ENCODE peak calls at places on chromosomes 6 and 20, in six cellular contexts. E is IMR-90, U is mesendoderm, R is H1, G is H9, H is neuronal stem cell. Z is an unnamed sample.

GRCh38 chr20:16580127-16580526 is 6.9 kb upstream of the KIF16B start:
- DNase-seq in E (peak), H (no peak), R (no peak), U (no peak), G (no peak), Z (peak)

GRCh38 chr20:56504373-56505005 is 20.1 kb upstream of the FAM209A start:
- DNase-seq in H (no peak), U (peak), R (peak), G (peak), E (no peak), Z (no peak)

GRCh38 chr20:23086056-23086551 is at the start of gene CD93:
- DNase-seq in R (no peak), H (no peak), U (no peak), E (peak), G (no peak), Z (peak)

GRCh38 chr6:149783551-149783950 is 34.0 kb downstream of the PCMT1 start:
- DNase-seq in R (no peak), H (no peak), G (no peak), U (no peak), E (no peak), Z (no peak)

GRCh38 chr20:48626226-48626937 is 201.4 kb downstream of the PREX1 start:
- DNase-seq in G (no peak), E (peak), U (no peak), R (no peak), H (no peak), Z (peak)

GRCh38 chr20:54514020-54514607 is 38.7 kb downstream of the DOK5 start:
- DNase-seq in U (peak), R (no peak), E (no peak), G (no peak), H (no peak), Z (no peak)

GRCh38 chr6:83221886-83222479 is 28.8 kb downstream of the RWDD2A start:
- DNase-seq in G (no peak), E (peak), R (no peak), H (peak), U (peak), Z (peak)

GRCh38 chr6:1941534-1941933 is 303.9 kb downstream of the GMDS start:
- DNase-seq in R (no peak), E (no peak), U (no peak), H (no peak), G (no peak), Z (no peak)

GRCh38 chr20:59787186-59787890 is 146.1 kb downstream of the SYCP2 start:
- DNase-seq in R (no peak), G (peak), U (no peak), H (no peak), E (no peak), Z (no peak)

GRCh38 chr6:139395891-139396299 is 21.4 kb upstream of the CITED2 start:
- DNase-seq in G (peak), R (peak), H (no peak), E (no peak), U (peak), Z (no peak)

GRCh38 chr6:51753635-51754034 is 333.8 kb downstream of the PKHD1 start:
- DNase-seq in U (peak), G (peak), H (peak), R (peak), E (no peak), Z (peak)

GRCh38 chr20:51639206-51639832 is 96.8 kb upstream of the NFATC2 start:
- DNase-seq in G (peak), U (peak), E (peak), H (peak), R (peak), Z (peak)

GRCh38 chr6:145252737-145253136 is 482.6 kb downstream of the EPM2A start:
- DNase-seq in E (no peak), G (no peak), U (no peak), R (no peak), H (no peak), Z (no peak)

GRCh38 chr6:64990652-64991304 is 716.2 kb downstream of the EYS start:
- DNase-seq in H (no peak), U (no peak), R (no peak), G (no peak), E (no peak), Z (no peak)

GRCh38 chr6:231779-232178 is 60.5 kb upstream of the DUSP22 start:
- DNase-seq in H (no peak), G (no peak), R (no peak), U (no peak), E (no peak), Z (no peak)

GRCh38 chr6:17679726-17680125 is 27.0 kb downstream of the NUP153 start:
- DNase-seq in R (no peak), U (peak), E (no peak), G (peak), H (no peak), Z (peak)

GRCh38 chr6:129774697-129775447 is 64.9 kb upstream of the ARHGAP18 start:
- DNase-seq in H (peak), G (peak), U (peak), R (peak), E (peak), Z (peak)

GRCh38 chr6:34231566-34232336 is 4.9 kb upstream of the HMGA1 start:
- DNase-seq in R (no peak), G (no peak), H (no peak), E (no peak), U (no peak), Z (peak)

GRCh38 chr6:32854376-32855178 is 585 bp downstream of the PSMB9 start:
- DNase-seq in G (no peak), U (no peak), R (no peak), H (no peak), E (peak), Z (peak)

GRCh38 chr6:41692735-41693134 is 42.7 kb downstream of the TFEB start:
- DNase-seq in R (no peak), G (no peak), U (no peak), E (no peak), H (no peak), Z (no peak)

GRCh38 chr6:159969204-159969912 is 476 bp downstream of the IGF2R start:
- DNase-seq in U (peak), E (peak), H (peak), R (peak), G (no peak), Z (peak)

GRCh38 chr6:157184202-157185015 is 138.9 kb downstream of the TMEM242 start:
- DNase-seq in G (peak), R (peak), U (peak), E (peak), H (peak), Z (peak)

GRCh38 chr6:156639023-156639728 is 138.0 kb upstream of the ARID1B start:
- DNase-seq in H (no peak), E (no peak), U (no peak), R (no peak), G (no peak), Z (no peak)

GRCh38 chr6:2061880-2062279 is 183.5 kb downstream of the GMDS start:
- DNase-seq in U (no peak), G (no peak), E (no peak), H (no peak), R (no peak), Z (peak)

GRCh38 chr6:36805107-36805797 is 34.0 kb downstream of the CPNE5 start:
- DNase-seq in H (no peak), G (no peak), U (no peak), R (no peak), E (no peak), Z (no peak)

GRCh38 chr6:3414704-3415453 is 42.0 kb downstream of the SLC22A23 start:
- DNase-seq in G (peak), H (no peak), U (peak), E (peak), R (no peak), Z (peak)

GRCh38 chr20:6863798-6864201 is 96.3 kb downstream of the BMP2 start:
- DNase-seq in U (no peak), R (no peak), E (no peak), H (no peak), G (no peak), Z (no peak)

GRCh38 chr6:107244082-107244741 is 128.9 kb upstream of the BEND3 start:
- DNase-seq in G (no peak), H (no peak), U (no peak), R (no peak), E (no peak), Z (no peak)

GRCh38 chr20:52996726-52997125 is 24.6 kb downstream of the TSHZ2 start:
- DNase-seq in R (no peak), U (no peak), E (no peak), H (no peak), G (no peak), Z (no peak)

GRCh38 chr6:14964901-14965300 is 281.0 kb upstream of the JARID2 start:
- DNase-seq in E (peak), G (no peak), R (no peak), H (no peak), U (peak), Z (no peak)

GRCh38 chr20:7930386-7930785 is 9.9 kb downstream of the HAO1 start:
- DNase-seq in G (no peak), H (no peak), R (no peak), U (no peak), E (no peak), Z (no peak)

GRCh38 chr6:38187285-38187684 is 367.8 kb downstream of the ZFAND3 start:
- DNase-seq in E (no peak), H (no peak), G (peak), U (peak), R (no peak), Z (no peak)

GRCh38 chr6:39184906-39185580 is 44.2 kb downstream of the KCNK5 start:
- DNase-seq in G (no peak), H (no peak), E (no peak), R (no peak), U (no peak), Z (peak)

GRCh38 chr6:20630617-20631448 is 96.6 kb downstream of the CDKAL1 start:
- DNase-seq in R (no peak), U (peak), H (no peak), G (no peak), E (no peak), Z (no peak)

GRCh38 chr6:14408491-14408890 is 290.9 kb downstream of the CD83 start:
- DNase-seq in R (no peak), H (no peak), E (no peak), G (no peak), U (no peak), Z (no peak)

GRCh38 chr6:16470502-16471221 is 232.3 kb downstream of the GMPR start:
- DNase-seq in U (no peak), H (no peak), E (no peak), R (no peak), G (no peak), Z (peak)

GRCh38 chr6:90846824-90847223 is 260.0 kb upstream of the MAP3K7 start:
- DNase-seq in R (no peak), E (no peak), H (no peak), G (no peak), U (peak), Z (peak)

GRCh38 chr6:90849686-90850085 is 262.8 kb upstream of the MAP3K7 start:
- DNase-seq in U (no peak), G (no peak), H (no peak), E (no peak), R (no peak), Z (peak)
- H3K23ac ChIP-seq in U (no peak), G (no peak), H (no peak), E (no peak), R (no peak), Z (no peak)

GRCh38 chr20:41029150-41029872 is 689 bp downstream of the TOP1 start:
- DNase-seq in E (no peak), U (peak), R (peak), G (no peak), H (peak), Z (no peak)
- H3K23ac ChIP-seq in E (peak), U (no peak), R (no peak), G (no peak), H (no peak), Z (no peak)

GRCh38 chr20:45343867-45344721 is 4.1 kb downstream of the SDC4 start:
- DNase-seq in H (no peak), R (no peak), E (peak), U (peak), G (peak), Z (peak)
- H3K23ac ChIP-seq in H (no peak), R (no peak), E (peak), U (no peak), G (no peak), Z (no peak)

GRCh38 chr20:325889-326644 is 715 bp downstream of the SOX12 start:
- DNase-seq in U (peak), H (peak), E (peak), G (peak), R (peak), Z (peak)
- H3K23ac ChIP-seq in U (peak), H (peak), E (peak), G (no peak), R (no peak), Z (no peak)